ENCODE peak calls at places on chromosome 3, in eight cellular contexts. I is RPMI7951, M is AG08396, F is NCI-H1105 treated with DMSO at 0.1 percent for 48 hours, J is memory B cell, B is esophagus squamous epithelium, H is ELF-1, G is heart left ventricle. C is an unnamed sample.

GRCh38 chr3:194280777-194281176 is 70.4 kb downstream of the CPN2 start:
- DNase-seq in I (no peak), M (no peak), F (no peak), J (no peak), B (no peak), H (no peak), G (no peak), C (no peak)

GRCh38 chr3:41026394-41027177 is 172.7 kb upstream of the CTNNB1 start:
- DNase-seq in I (peak), M (no peak), F (no peak), J (no peak), B (no peak), H (peak), G (peak), C (no peak)

GRCh38 chr3:81041331-81041730 is 720.1 kb downstream of the GBE1 start:
- DNase-seq in I (no peak), M (no peak), F (no peak), J (no peak), B (no peak), H (no peak), G (no peak), C (no peak)

GRCh38 chr3:105042586-105042985 is 324.1 kb upstream of the ALCAM start:
- DNase-seq in I (no peak), M (no peak), F (no peak), J (no peak), B (no peak), H (no peak), G (no peak), C (no peak)

GRCh38 chr3:52319921-52320595 is 3.9 kb downstream of the DNAH1 start:
- DNase-seq in I (no peak), M (no peak), F (no peak), J (no peak), B (no peak), H (no peak), G (no peak), C (no peak)

GRCh38 chr3:51360806-51361205 is 24.3 kb upstream of the MANF start:
- DNase-seq in I (no peak), M (no peak), F (no peak), J (no peak), B (no peak), H (no peak), G (no peak), C (no peak)

GRCh38 chr3:127289646-127290575 is 2.1 kb upstream of the PRR20G start:
- DNase-seq in I (peak), M (no peak), F (no peak), J (no peak), B (no peak), H (peak), G (no peak), C (no peak)

GRCh38 chr3:66038726-66039589 is at the start of gene MAGI1:
- DNase-seq in I (peak), M (peak), F (peak), J (no peak), B (no peak), H (peak), G (peak), C (peak)

GRCh38 chr3:154795582-154795981 is 284.5 kb upstream of the MME start:
- DNase-seq in I (peak), M (peak), F (no peak), J (no peak), B (no peak), H (no peak), G (no peak), C (no peak)

GRCh38 chr3:6066397-6066796 is 794.5 kb upstream of the GRM7 start:
- DNase-seq in I (no peak), M (no peak), F (no peak), J (no peak), B (no peak), H (no peak), G (no peak), C (no peak)

GRCh38 chr3:50428007-50428633 is 68.8 kb upstream of the TMEM115 start:
- DNase-seq in I (peak), M (no peak), F (no peak), J (no peak), B (no peak), H (no peak), G (no peak), C (no peak)

GRCh38 chr3:50336452-50337174 is 4.0 kb downstream of the RASSF1 start:
- DNase-seq in I (peak), M (no peak), F (no peak), J (no peak), B (no peak), H (peak), G (no peak), C (no peak)

GRCh38 chr3:52454235-52454937 is 545 bp upstream of the TNNC1 start:
- DNase-seq in I (no peak), M (no peak), F (no peak), J (no peak), B (no peak), H (no peak), G (no peak), C (no peak)

C was measured in cortex of kidney.